ENCODE peak calls at places on chromosomes 1 and 21, in five cellular contexts. U, Y, F, H and E are unnamed samples.

GRCh38 chr1:43019226-43019625 is 60.6 kb upstream of the SLC2A1 start:
- DNase-seq in U (no peak), Y (no peak), F (no peak), H (no peak), E (no peak)

GRCh38 chr1:2429780-2430591 is 17.6 kb upstream of the PEX10 start:
- DNase-seq in U (no peak), Y (no peak), F (no peak), H (no peak), E (no peak)

GRCh38 chr1:21762022-21762404 is 20.9 kb downstream of the USP48 start:
- DNase-seq in U (no peak), Y (no peak), F (no peak), H (no peak), E (no peak)

GRCh38 chr21:43820466-43820865 is 31.1 kb downstream of the RRP1 start:
- DNase-seq in U (no peak), Y (no peak), F (no peak), H (no peak), E (no peak)

GRCh38 chr1:29438991-29439390 is 202.7 kb downstream of the PTPRU start:
- DNase-seq in U (no peak), Y (no peak), F (no peak), H (no peak), E (no peak)

GRCh38 chr1:33056426-33056825 is 19.7 kb upstream of the AK2 start:
- DNase-seq in U (no peak), Y (no peak), F (no peak), H (no peak), E (no peak)

GRCh38 chr1:53079251-53079650 is 17.2 kb downstream of the PODN start:
- DNase-seq in U (no peak), Y (no peak), F (no peak), H (no peak), E (no peak)

GRCh38 chr1:29503441-29503840 is 267.1 kb downstream of the PTPRU start:
- DNase-seq in U (no peak), Y (no peak), F (no peak), H (no peak), E (no peak)

GRCh38 chr1:59898927-59899326 is 27.6 kb downstream of the CYP2J2 start:
- DNase-seq in U (no peak), Y (no peak), F (no peak), H (no peak), E (no peak)

GRCh38 chr1:185393821-185394220 is 76.8 kb upstream of the IVNS1ABP start:
- DNase-seq in U (no peak), Y (no peak), F (no peak), H (no peak), E (no peak)

GRCh38 chr1:201539561-201540404 is 856 bp downstream of the NAV1 start:
- DNase-seq in U (no peak), Y (no peak), F (no peak), H (peak), E (no peak)

GRCh38 chr1:201537028-201537427 is 1.9 kb upstream of the NAV1 start:
- DNase-seq in U (no peak), Y (no peak), F (no peak), H (no peak), E (no peak)

GRCh38 chr1:201537467-201537866 is 1.5 kb upstream of the NAV1 start:
- DNase-seq in U (no peak), Y (no peak), F (no peak), H (no peak), E (no peak)

GRCh38 chr1:201537966-201538617 is 835 bp upstream of the NAV1 start:
- DNase-seq in U (no peak), Y (no peak), F (no peak), H (peak), E (no peak)

GRCh38 chr1:201538618-201539551 is at the start of gene NAV1:
- DNase-seq in U (no peak), Y (no peak), F (no peak), H (peak), E (peak)
- H3K4me3 ChIP-seq in U (peak), Y (peak), F (peak), H (peak), E (no peak)

GRCh38 chr1:103107696-103108524 is at the start of gene COL11A1:
- DNase-seq in U (no peak), Y (no peak), F (no peak), H (peak), E (no peak)
- H3K4me3 ChIP-seq in U (peak), Y (no peak), F (no peak), H (peak), E (no peak)

GRCh38 chr1:54600947-54601725 is 22.2 kb downstream of the FAM151A start:
- DNase-seq in U (no peak), Y (no peak), F (no peak), H (no peak), E (no peak)
- H3K4me3 ChIP-seq in U (no peak), Y (no peak), F (no peak), H (no peak), E (no peak)

GRCh38 chr1:230124187-230125128 is 57.4 kb downstream of the GALNT2 start:
- DNase-seq in U (no peak), Y (no peak), F (no peak), H (peak), E (no peak)

GRCh38 chr1:230128569-230129269 is 61.7 kb downstream of the GALNT2 start:
- DNase-seq in U (no peak), Y (no peak), F (no peak), H (no peak), E (no peak)

GRCh38 chr1:230125633-230126528 is 58.8 kb downstream of the GALNT2 start:
- DNase-seq in U (no peak), Y (peak), F (no peak), H (no peak), E (no peak)

GRCh38 chr1:230127105-230128054 is 60.3 kb downstream of the GALNT2 start:
- DNase-seq in U (no peak), Y (peak), F (no peak), H (no peak), E (no peak)

DNA sequence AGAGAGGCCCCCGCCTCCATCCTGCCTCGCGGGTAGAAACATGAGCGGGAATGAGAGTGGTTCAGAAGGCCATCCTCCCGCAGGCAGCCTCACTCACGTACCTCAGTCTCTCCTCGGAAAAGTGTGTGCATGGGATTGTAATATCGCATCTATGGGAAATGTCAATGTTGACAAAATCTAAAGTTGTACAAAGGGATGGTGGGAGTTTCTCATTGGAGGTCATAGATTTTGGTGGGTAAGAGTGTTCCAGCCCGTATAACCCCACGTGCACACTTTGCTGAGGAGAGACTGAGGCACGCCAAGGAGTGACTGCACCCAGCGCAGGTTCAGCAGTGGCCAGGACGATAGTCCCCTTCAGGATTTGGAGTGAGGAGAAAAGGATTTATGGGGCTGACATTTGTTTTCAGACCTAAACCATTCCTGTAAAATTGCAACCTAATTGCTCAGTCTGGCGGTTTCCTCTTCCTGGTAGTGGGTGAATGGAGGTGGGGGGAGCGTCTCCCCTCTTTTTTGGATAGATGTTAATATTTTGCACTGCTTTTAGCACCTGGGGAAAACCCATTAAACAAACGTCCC is 59.6 kb downstream of the GALNT2 start:
- DNase-seq in U (no peak), Y (no peak), F (no peak), H (no peak), E (no peak)
- H3K4me3 ChIP-seq in U (no peak), Y (no peak), F (no peak), H (no peak), E (no peak)

GRCh38 chr1:99643021-99643779 is 2.7 kb upstream of the PALMD start:
- DNase-seq in U (no peak), Y (no peak), F (no peak), H (peak), E (no peak)

GRCh38 chr1:99645699-99646531 is at the start of gene PALMD:
- DNase-seq in U (no peak), Y (no peak), F (no peak), H (peak), E (no peak)

GRCh38 chr1:99642053-99642452 is 3.9 kb upstream of the PALMD start:
- DNase-seq in U (no peak), Y (no peak), F (no peak), H (no peak), E (no peak)

GRCh38 chr1:99645199-99645598 is 714 bp upstream of the PALMD start:
- DNase-seq in U (no peak), Y (no peak), F (no peak), H (peak), E (no peak)

GRCh38 chr1:99644302-99645004 is 1.5 kb upstream of the PALMD start:
- DNase-seq in U (no peak), Y (no peak), F (no peak), H (peak), E (no peak)
- H3K4me3 ChIP-seq in U (no peak), Y (no peak), F (no peak), H (no peak), E (no peak)

DNA sequence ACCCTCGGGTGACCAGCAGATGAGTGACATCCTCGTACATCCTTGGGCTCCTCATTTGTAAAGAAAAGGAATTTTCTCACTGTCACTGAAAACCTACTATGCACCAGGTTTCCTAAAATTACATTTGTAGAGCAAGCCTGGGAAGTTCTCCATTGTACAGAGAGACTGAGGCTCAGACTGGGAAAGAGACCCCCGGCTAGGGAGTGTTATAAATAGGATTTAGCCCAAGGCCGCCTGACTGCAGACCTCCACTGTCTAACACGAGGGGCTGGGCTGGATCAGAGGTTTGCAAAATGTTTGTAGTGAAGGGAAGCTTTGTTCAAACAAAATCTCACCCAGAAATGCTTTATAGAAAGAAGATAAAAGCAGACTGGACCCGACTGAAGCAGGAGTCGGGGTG is 131.2 kb downstream of the ACTL8 start:
- DNase-seq in U (no peak), Y (no peak), F (no peak), H (no peak), E (no peak)
- H3K4me3 ChIP-seq in U (no peak), Y (no peak), F (no peak), H (no peak), E (no peak)

GRCh38 chr1:231395051-231395995 is 26.8 kb downstream of the EGLN1 start:
- DNase-seq in U (peak), Y (no peak), F (no peak), H (peak), E (no peak)
- H3K4me3 ChIP-seq in U (no peak), Y (no peak), F (no peak), H (no peak), E (no peak)